ENCODE peak calls at places on chromosomes 6 and 20, in four cellular contexts. One of them, this sample, is unnamed.

GRCh38 chr20:15528386-15529111 is 1044.7 kb downstream of the KIF16B start:
- DNase-seq in H9: no peak
- DNase-seq in H1: no peak
- DNase-seq in IMR-90: no peak
- DNase-seq in this sample: no peak

GRCh38 chr6:118277631-118278030 is 270.5 kb upstream of the PLN start:
- DNase-seq in H9: no peak
- DNase-seq in H1: no peak
- DNase-seq in IMR-90: no peak
- DNase-seq in this sample: no peak

GRCh38 chr6:100891079-100891478 is 9.9 kb upstream of the ASCC3 start:
- DNase-seq in H9: no peak
- DNase-seq in H1: no peak
- DNase-seq in IMR-90: no peak
- DNase-seq in this sample: peak; percentile 47

GRCh38 chr6:111922454-111923297 is 49.4 kb upstream of the FYN start:
- DNase-seq in H9: no peak
- DNase-seq in H1: no peak
- DNase-seq in IMR-90: peak; percentile 59
- DNase-seq in this sample: peak; percentile 27

GRCh38 chr6:169165561-169166300 is 87.9 kb downstream of the THBS2 start:
- DNase-seq in H9: peak; percentile 16
- DNase-seq in H1: no peak
- DNase-seq in IMR-90: peak; percentile 77
- DNase-seq in this sample: no peak

GRCh38 chr6:146420255-146420654 is 123.4 kb upstream of the RAB32 start:
- DNase-seq in H9: no peak
- DNase-seq in H1: no peak
- DNase-seq in IMR-90: no peak
- DNase-seq in this sample: no peak

GRCh38 chr20:60697252-60697651 is 554.8 kb upstream of the CDH4 start:
- DNase-seq in H9: no peak
- DNase-seq in H1: no peak
- DNase-seq in IMR-90: peak; percentile 3
- DNase-seq in this sample: no peak

GRCh38 chr6:143060806-143061596 is at the start of gene AIG1:
- DNase-seq in H9: peak; percentile 69
- DNase-seq in H1: peak; percentile 71
- DNase-seq in IMR-90: no peak
- DNase-seq in this sample: peak; percentile 75

GRCh38 chr6:170114956-170115855 is 175.7 kb downstream of the DLL1 start:
- DNase-seq in H9: peak; percentile 22
- DNase-seq in H1: peak; percentile 33
- DNase-seq in IMR-90: no peak
- DNase-seq in this sample: peak; percentile 10

GRCh38 chr6:148287979-148288378 is 54.7 kb upstream of the SASH1 start:
- DNase-seq in H9: no peak
- DNase-seq in H1: no peak
- DNase-seq in IMR-90: no peak
- DNase-seq in this sample: no peak

GRCh38 chr6:143675946-143676345 is 1.8 kb upstream of the PHACTR2 start:
- DNase-seq in H9: no peak
- DNase-seq in H1: no peak
- DNase-seq in IMR-90: peak; percentile 56
- DNase-seq in this sample: peak; percentile 52

GRCh38 chr20:48682529-48683385 is 145.0 kb downstream of the PREX1 start:
- DNase-seq in H9: peak; percentile 76
- DNase-seq in H1: peak; percentile 64
- DNase-seq in IMR-90: peak; percentile 92
- DNase-seq in this sample: peak; percentile 62

GRCh38 chr6:31510007-31510406 is 12.1 kb downstream of the MICB start:
- DNase-seq in H9: no peak
- DNase-seq in H1: no peak
- DNase-seq in IMR-90: no peak
- DNase-seq in this sample: no peak

GRCh38 chr20:23086931-23087411 is 847 bp upstream of the CD93 start:
- DNase-seq in H9: no peak
- DNase-seq in H1: no peak
- DNase-seq in IMR-90: no peak
- DNase-seq in this sample: no peak

GRCh38 chr20:34529742-34530141 is 13.5 kb downstream of the DYNLRB1 start:
- DNase-seq in H9: no peak
- DNase-seq in H1: no peak
- DNase-seq in IMR-90: no peak
- DNase-seq in this sample: no peak

GRCh38 chr6:137542713-137543112 is 48.5 kb upstream of the OLIG3 start:
- DNase-seq in H9: no peak
- DNase-seq in H1: no peak
- DNase-seq in IMR-90: no peak
- DNase-seq in this sample: no peak

GRCh38 chr20:15827628-15828027 is 745.6 kb downstream of the KIF16B start:
- DNase-seq in H9: no peak
- DNase-seq in H1: no peak
- DNase-seq in IMR-90: no peak
- DNase-seq in this sample: no peak

GRCh38 chr6:141165012-141165411 is 967.7 kb upstream of the GJE1 start:
- DNase-seq in H9: no peak
- DNase-seq in H1: no peak
- DNase-seq in IMR-90: no peak
- DNase-seq in this sample: no peak

GRCh38 chr20:62953167-62953838 is 794 bp downstream of the SLC17A9 start:
- DNase-seq in H9: no peak
- DNase-seq in H1: peak; percentile 68
- DNase-seq in IMR-90: no peak
- DNase-seq in this sample: peak; percentile 46

GRCh38 chr6:170212956-170213636 is 77.8 kb downstream of the DLL1 start:
- DNase-seq in H9: no peak
- DNase-seq in H1: no peak
- DNase-seq in IMR-90: no peak
- DNase-seq in this sample: no peak

GRCh38 chr6:145963216-145964068 is 716 bp downstream of the SHPRH start:
- DNase-seq in H9: no peak
- DNase-seq in H1: no peak
- DNase-seq in IMR-90: peak; percentile 43
- DNase-seq in this sample: peak; percentile 80

GRCh38 chr20:63968136-63968927 is 1.4 kb downstream of the ZNF512B start:
- DNase-seq in H9: peak; percentile 23
- DNase-seq in H1: no peak
- DNase-seq in IMR-90: no peak
- DNase-seq in this sample: no peak

GRCh38 chr6:168908166-168908565 is 345.5 kb downstream of the THBS2 start:
- DNase-seq in H9: no peak
- DNase-seq in H1: no peak
- DNase-seq in IMR-90: peak; percentile 72
- DNase-seq in this sample: no peak

GRCh38 chr6:22448311-22448711 is 121.1 kb upstream of the HDGFL1 start:
- DNase-seq in H9: no peak
- DNase-seq in H1: no peak
- DNase-seq in IMR-90: peak; percentile 82
- DNase-seq in this sample: no peak

DNA sequence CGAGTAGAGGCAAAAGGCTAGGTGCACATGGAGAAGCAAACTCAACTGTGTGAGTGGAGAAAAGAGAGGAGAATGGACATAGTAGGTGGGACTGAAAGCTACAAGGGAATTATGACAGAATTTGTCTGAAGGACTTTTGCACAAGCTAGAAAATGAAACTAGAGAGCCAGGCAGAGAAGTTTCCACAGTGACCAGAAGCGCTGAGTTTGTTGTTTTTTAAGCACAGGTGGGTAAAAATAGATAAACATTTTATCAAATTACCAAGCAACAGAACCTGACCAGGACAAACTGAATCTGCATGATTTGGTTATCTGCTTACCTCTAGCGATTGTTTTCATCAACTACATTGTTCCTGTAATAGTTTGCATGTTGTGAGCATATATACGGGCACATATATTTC is 38.6 kb downstream of the SMLR1 start:
- DNase-seq in H9: no peak
- DNase-seq in H1: no peak
- DNase-seq in IMR-90: no peak
- DNase-seq in this sample: no peak
- H3K27ac ChIP-seq in H9: no peak overlapping the region
- H3K27ac ChIP-seq in H1: no peak overlapping the region
- H3K27ac ChIP-seq in IMR-90: no peak overlapping the region
- H3K27ac ChIP-seq in this sample: no peak overlapping the region

GRCh38 chr6:2989332-2990178 is 10.1 kb upstream of the NQO2 start:
- DNase-seq in H9: peak; percentile 90
- DNase-seq in H1: peak; percentile 75
- DNase-seq in IMR-90: peak; percentile 95
- DNase-seq in this sample: peak; percentile 99
- H4K8ac ChIP-seq in H9: peak overlapping the region; percentile 58
- H4K8ac ChIP-seq in H1: peak overlapping the region; percentile 97
- H4K8ac ChIP-seq in IMR-90: peak overlapping the region; percentile 78
- H4K8ac ChIP-seq in this sample: no peak overlapping the region

DNA sequence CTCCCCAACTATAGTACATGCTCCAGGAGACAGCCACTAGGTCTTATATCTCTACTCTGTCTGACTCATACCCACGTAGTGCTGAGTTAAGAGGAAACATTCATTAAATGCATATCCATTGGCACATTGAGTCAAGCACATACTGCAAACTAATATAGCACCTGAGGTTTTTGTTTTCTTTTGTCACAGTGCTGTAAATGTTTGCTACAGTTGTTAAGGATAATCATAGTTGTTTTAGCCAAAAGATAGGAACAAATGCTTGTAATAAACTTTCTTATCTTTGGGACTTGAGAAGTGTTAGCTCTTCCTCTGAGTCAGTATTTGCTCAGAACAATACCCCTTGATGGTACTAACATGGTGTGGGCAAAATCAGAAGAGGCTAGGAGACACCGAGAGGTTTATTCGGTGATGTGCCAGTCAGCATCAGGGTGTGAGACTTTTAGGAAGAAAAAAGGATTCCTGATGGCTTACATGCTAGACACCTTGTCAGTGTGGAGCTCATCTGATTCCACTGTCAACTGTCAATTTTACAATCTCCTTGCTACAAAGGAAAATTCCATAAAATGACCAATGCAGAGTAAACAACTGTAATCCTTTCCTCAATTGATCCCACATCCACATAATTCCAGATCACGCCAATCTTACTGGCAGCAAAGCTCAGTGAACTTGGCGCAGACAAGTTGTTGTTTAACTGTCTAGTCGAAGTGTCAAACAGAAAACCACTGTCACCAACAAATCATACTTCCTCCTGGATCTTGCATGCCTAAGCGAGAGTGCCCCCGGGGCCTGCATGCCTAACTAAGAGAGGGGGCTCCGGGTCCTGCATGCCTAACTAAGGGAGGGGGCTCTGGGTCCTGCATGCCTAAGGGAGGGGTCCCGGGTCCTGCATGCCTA is 36.1 kb downstream of the ELOVL2 start:
- DNase-seq in H9: no peak
- DNase-seq in H1: no peak
- DNase-seq in IMR-90: peak; percentile 80
- DNase-seq in this sample: peak; percentile 93
- H3K27ac ChIP-seq in H9: no peak overlapping the region
- H3K27ac ChIP-seq in H1: no peak overlapping the region
- H3K27ac ChIP-seq in IMR-90: peak overlapping the region; percentile 89
- H3K27ac ChIP-seq in this sample: peak overlapping the region; percentile 83

GRCh38 chr6:4372866-4373265 is 237.5 kb upstream of the ECI2 start:
- DNase-seq in H9: no peak
- DNase-seq in H1: no peak
- DNase-seq in IMR-90: no peak
- DNase-seq in this sample: no peak

GRCh38 chr6:4371207-4371921 is 236.0 kb upstream of the ECI2 start:
- DNase-seq in H9: no peak
- DNase-seq in H1: no peak
- DNase-seq in IMR-90: peak; percentile 92
- DNase-seq in this sample: no peak

GRCh38 chr6:4377635-4378034 is 242.3 kb upstream of the ECI2 start:
- DNase-seq in H9: no peak
- DNase-seq in H1: no peak
- DNase-seq in IMR-90: no peak
- DNase-seq in this sample: no peak

GRCh38 chr6:4370066-4370465 is 234.7 kb upstream of the ECI2 start:
- DNase-seq in H9: no peak
- DNase-seq in H1: no peak
- DNase-seq in IMR-90: peak; percentile 98
- DNase-seq in this sample: peak; percentile 19

GRCh38 chr6:4374231-4374630 is 238.9 kb upstream of the ECI2 start:
- DNase-seq in H9: no peak
- DNase-seq in H1: no peak
- DNase-seq in IMR-90: no peak
- DNase-seq in this sample: no peak
- H4K8ac ChIP-seq in H9: no peak overlapping the region
- H4K8ac ChIP-seq in H1: no peak overlapping the region
- H4K8ac ChIP-seq in IMR-90: no peak overlapping the region
- H4K8ac ChIP-seq in this sample: no peak overlapping the region

GRCh38 chr6:16321341-16321710 is 82.9 kb downstream of the GMPR start:
- DNase-seq in H9: no peak
- DNase-seq in H1: no peak
- DNase-seq in IMR-90: no peak
- DNase-seq in this sample: no peak
- H3K27ac ChIP-seq in H9: no peak overlapping the region
- H3K27ac ChIP-seq in H1: no peak overlapping the region
- H3K27ac ChIP-seq in IMR-90: peak overlapping the region; percentile 46
- H3K27ac ChIP-seq in this sample: no peak overlapping the region

DNA sequence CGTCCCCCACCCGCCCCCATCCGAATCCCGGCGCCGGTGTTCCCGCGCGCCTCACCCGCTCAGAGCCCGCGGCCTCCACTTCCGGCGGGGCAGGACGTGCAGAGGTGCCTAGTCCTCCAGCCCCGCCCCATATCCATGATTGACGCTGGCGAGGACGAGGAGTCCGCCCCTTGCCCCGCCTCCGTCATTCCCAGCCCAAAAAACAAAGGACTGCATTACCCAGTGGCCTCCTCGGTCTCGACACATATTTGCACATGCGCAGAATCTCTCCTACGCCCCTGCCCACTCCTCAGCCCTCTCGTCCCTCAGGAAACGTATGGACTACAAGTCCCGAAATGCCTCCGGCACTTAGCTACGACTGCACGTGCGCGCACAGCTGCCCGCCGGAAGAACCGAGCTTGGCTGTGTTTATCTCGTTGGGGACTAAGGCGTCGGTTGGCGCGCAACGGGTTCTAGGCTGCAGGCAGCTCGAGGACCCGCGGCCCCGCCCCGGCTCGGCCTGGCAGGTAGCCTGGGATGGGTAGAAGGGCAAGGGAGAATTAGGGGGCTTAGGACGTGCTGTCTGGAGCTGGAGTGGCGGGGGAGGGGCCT is at the start of the genes KLHDC3 and MEA1:
- DNase-seq in H9: peak; percentile 100
- DNase-seq in H1: peak; percentile 99
- DNase-seq in IMR-90: peak; percentile 100
- DNase-seq in this sample: peak; percentile 100
- H4K8ac ChIP-seq in H9: no peak within 1 kb of the TSS
- H4K8ac ChIP-seq in H1: peak within 1 kb of the TSS; percentile 74
- H4K8ac ChIP-seq in IMR-90: peak within 1 kb of the TSS; percentile 78
- H4K8ac ChIP-seq in this sample: peak within 1 kb of the TSS; percentile 82

GRCh38 chr6:69179681-69180080 is 544.6 kb downstream of the ADGRB3 start:
- DNase-seq in H9: peak; percentile 43
- DNase-seq in H1: no peak
- DNase-seq in IMR-90: no peak
- DNase-seq in this sample: peak; percentile 85
- H3K27ac ChIP-seq in H9: no peak overlapping the region
- H3K27ac ChIP-seq in H1: no peak overlapping the region
- H3K27ac ChIP-seq in IMR-90: no peak overlapping the region
- H3K27ac ChIP-seq in this sample: no peak overlapping the region

GRCh38 chr20:47187450-47188195 is 168.9 kb downstream of the ZMYND8 start:
- DNase-seq in H9: no peak
- DNase-seq in H1: no peak
- DNase-seq in IMR-90: no peak
- DNase-seq in this sample: no peak
- H4K8ac ChIP-seq in H9: no peak overlapping the region
- H4K8ac ChIP-seq in H1: no peak overlapping the region
- H4K8ac ChIP-seq in IMR-90: no peak overlapping the region
- H4K8ac ChIP-seq in this sample: no peak overlapping the region

GRCh38 chr6:33632603-33633039 is 11.5 kb downstream of the ITPR3 start:
- DNase-seq in H9: peak; percentile 94
- DNase-seq in H1: peak; percentile 96
- DNase-seq in IMR-90: no peak
- DNase-seq in this sample: peak; percentile 94
- H3K27ac ChIP-seq in H9: no peak overlapping the region
- H3K27ac ChIP-seq in H1: no peak overlapping the region
- H3K27ac ChIP-seq in IMR-90: no peak overlapping the region
- H3K27ac ChIP-seq in this sample: no peak overlapping the region